ENCODE peak calls at places on chromosomes 4 and X, in six cellular contexts. R, A, L, J, B and S are unnamed samples.

GRCh38 chr4:76426272-76426671 is 5.3 kb upstream of the CCDC158 start:
- DNase-seq in R (no peak), A (no peak), L (no peak), J (no peak), B (no peak), S (no peak)

GRCh38 chr4:80138556-80139538 is 58.5 kb upstream of the PRDM8 start:
- DNase-seq in R (no peak), A (no peak), L (no peak), J (peak), B (peak), S (peak)

GRCh38 chrX:134604701-134605271 is 53.5 kb downstream of the PLAC1 start:
- DNase-seq in R (no peak), A (peak), L (no peak), J (peak), B (no peak), S (no peak)

GRCh38 chrX:134526399-134526798 is 66.4 kb downstream of the HPRT1 start:
- DNase-seq in R (no peak), A (no peak), L (no peak), J (peak), B (no peak), S (no peak)

GRCh38 chr4:5018603-5019002 is 655 bp downstream of the CYTL1 start:
- DNase-seq in R (no peak), A (no peak), L (no peak), J (no peak), B (no peak), S (no peak)

GRCh38 chr4:72076562-72076961 is 44.8 kb downstream of the NPFFR2 start:
- DNase-seq in R (no peak), A (peak), L (no peak), J (no peak), B (no peak), S (no peak)

GRCh38 chrX:78357342-78358055 is 30.1 kb upstream of the CYSLTR1 start:
- DNase-seq in R (no peak), A (no peak), L (no peak), J (no peak), B (no peak), S (no peak)

GRCh38 chr4:172996571-172997216 is 171.9 kb upstream of the GALNT7 start:
- DNase-seq in R (no peak), A (no peak), L (no peak), J (peak), B (no peak), S (no peak)

GRCh38 chr4:181569553-181569952 is 673.6 kb upstream of the TENM3 start:
- DNase-seq in R (no peak), A (peak), L (no peak), J (peak), B (no peak), S (peak)

GRCh38 chr4:26116057-26116456 is 202.0 kb downstream of the SMIM20 start:
- DNase-seq in R (no peak), A (peak), L (no peak), J (no peak), B (no peak), S (no peak)

DNA sequence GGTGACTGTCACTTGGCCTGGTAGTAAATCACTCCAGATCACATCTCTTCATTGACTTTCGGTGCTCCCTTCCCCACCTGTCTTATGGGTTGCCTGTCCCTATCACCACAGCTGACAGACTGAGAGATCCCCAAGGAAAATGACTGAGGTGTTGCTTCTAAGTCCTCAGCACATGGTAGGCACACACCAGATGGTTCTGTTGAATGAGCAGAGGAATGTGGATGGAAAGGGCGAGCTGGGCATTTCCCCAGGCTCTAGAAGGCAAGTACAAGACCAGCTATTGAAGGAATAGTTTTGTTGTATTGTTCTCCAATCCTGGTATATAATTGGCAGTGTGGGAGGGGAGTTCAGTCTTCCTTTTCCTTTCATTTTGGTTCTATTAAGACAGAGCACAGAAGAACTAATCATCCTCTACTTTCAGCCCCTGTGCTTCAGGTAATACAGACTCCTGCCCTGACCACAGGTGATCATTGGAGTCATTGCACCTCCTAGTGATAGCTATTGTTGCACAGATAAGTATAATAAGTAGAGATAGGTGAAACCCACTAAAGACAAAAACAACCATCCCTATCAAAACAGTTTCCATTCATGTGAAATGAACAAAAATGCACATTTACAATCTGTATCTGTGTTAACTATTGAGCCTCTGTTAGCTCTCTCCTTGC is 158.6 kb downstream of the TRAM1L1 start:
- DNase-seq in R (no peak), A (no peak), L (no peak), J (no peak), B (no peak), S (no peak)
- TF ChIP-seq CTCF in R (no peak), A (no peak), L (no peak), J (no peak), B (no peak), S (no peak)

DNA sequence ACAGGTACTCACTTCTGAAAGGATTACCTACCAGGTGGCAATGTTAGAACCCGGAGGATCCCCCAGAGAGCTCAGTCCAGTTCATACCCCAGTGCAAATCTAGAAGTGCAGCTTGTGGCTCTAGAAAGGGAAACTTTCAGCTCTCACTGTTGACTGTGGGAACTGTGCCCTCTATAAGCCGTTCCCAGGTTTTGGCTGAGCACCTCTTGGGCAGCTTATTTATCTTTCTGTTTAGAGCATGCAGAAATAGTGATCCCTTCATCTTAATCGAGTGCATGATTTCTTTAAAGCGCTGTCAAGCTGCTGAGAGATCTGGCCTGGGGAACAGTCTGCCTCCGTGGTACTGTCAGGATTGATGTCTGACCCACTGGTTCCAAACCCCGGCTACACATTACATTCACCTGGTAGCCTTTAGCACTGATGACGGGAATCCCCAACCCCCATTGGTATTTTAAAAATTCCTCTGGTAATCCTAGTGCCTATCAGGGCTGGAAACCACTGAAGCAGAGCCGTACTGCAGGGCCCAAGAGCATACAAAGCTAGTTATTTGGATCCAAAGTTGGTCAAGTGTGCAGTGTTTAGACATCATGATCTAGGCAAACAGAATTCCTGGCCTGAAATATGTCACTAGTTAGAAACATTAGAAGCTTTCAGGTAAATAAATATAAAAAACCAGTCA is 103.2 kb downstream of the KLHL8 start:
- DNase-seq in R (no peak), A (no peak), L (no peak), J (no peak), B (no peak), S (no peak)
- H3K4me3 ChIP-seq in R (no peak), A (no peak), L (no peak), J (no peak), B (peak), S (no peak)

DNA sequence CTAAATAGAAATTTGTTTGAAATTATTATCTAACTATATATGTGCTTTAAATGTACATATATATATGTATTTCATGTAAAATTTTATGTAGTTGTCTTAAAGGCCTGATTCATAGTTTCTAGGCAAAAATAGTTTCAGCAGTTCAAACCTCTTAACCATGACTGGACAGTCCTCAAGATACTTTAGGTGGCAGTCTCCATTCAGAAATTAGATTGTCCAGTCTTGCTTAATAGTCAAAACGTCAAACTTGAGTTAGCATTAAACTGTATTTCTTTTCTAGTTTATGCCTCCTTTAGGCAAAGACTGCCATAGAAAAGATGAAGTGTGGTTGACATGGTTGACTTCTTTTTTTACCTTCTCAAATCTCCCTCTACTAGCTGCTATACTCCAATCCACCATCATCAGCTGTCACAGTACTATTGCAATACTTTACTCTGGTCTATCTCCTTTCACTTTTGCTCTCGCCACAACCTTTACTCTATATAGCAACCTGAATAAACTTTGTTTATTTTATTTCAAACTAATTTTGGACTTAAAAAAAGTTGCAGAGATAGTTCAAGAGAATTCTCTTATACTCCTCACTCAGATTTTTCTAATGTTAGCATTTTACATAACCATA is 395.6 kb upstream of the DIPK2B start:
- DNase-seq in R (no peak), A (no peak), L (no peak), J (peak), B (no peak), S (no peak)
- TF ChIP-seq CTCF in R (no peak), A (no peak), L (peak), J (peak), B (no peak), S (peak)

GRCh38 chrX:13570245-13570573 is 808 bp downstream of the EGFL6 start:
- DNase-seq in R (no peak), A (no peak), L (no peak), J (no peak), B (no peak), S (no peak)
- H3K4me3 ChIP-seq in R (no peak), A (no peak), L (no peak), J (no peak), B (no peak), S (no peak)

DNA sequence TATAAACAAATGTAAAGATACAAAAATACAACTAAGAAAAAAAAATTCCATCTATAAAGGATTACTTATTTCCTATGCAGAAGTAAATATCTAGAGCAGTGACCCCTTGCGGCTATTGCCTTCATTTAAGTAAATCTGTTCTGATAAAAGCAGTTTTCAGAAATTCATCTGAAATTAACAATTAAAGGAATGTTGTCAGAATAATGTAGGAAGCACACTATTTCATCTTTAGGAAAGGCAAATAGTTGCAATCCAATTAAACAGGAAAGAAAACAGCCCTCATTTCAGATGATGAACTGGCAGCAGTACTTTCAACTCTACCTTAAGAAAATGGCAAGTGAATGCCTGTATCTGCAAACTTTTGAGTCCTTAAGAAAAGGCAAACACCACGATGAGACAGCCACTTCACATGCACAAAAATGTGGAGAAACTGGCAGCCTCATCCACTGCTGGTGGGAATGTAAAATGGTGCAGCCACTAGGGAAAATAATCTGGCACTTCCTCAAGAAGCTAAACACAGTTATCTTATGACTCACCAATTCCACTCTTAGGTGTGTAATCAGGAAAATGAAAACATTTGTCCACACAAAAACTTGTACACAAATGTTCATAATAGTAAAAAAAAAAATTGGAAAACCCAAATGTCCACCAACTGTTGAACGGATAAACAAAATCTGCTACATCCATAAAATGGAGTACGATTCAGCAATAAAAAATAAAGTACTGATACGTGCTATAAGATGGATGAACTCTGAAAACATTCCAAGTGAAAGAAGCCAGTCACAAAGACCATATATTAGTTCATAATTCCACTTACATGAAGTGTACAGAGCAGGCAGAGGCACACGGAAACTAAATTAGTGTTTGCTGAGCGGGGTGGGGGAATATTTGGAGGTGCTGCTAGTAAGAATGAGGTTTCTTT is 2.0 kb upstream of the THAP9 start:
- DNase-seq in R (peak), A (no peak), L (no peak), J (peak), B (no peak), S (peak)
- TF ChIP-seq CTCF in R (peak), A (peak), L (peak), J (peak), B (no peak), S (peak)

DNA sequence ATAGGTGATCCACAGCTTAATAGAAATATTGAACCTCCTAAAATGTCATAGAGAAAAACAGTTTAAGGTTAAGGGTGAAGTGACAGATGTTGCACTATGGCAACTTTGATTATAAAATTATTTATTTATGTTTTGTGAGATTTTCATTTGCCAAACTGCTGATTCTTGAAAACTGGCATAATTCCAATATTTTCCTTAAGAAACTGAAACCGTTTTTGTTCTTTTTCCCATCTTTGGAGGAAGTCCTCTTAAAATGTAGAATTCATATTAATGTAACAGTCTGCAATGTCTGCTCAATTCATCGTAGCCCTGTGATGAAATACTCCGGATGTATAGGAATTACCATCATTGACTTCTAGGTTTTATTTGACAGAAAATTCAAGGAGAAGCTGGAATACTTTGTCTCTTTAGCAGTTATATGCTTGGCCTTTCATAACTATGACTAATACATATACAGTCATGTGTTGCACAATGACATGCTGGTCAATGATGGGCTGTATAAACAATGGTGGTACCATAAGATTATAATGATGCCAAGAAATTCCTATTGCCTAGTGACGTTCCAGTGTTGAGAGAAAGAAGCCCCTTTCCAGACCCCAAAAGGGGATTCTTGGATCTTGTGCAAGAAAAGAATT is 185.0 kb upstream of the GPRIN3 start:
- DNase-seq in R (no peak), A (no peak), L (no peak), J (peak), B (no peak), S (peak)
- H3K4me3 ChIP-seq in R (no peak), A (no peak), L (no peak), J (no peak), B (no peak), S (no peak)